ENCODE peak calls at places on chromosomes 11 and 22, in four cellular contexts. R is K562, O is HCT116, V is HepG2. K is an unnamed sample.

GRCh38 chr22:44936201-44936600 is 73.6 kb downstream of the PHF21B start:
- DNase-seq in R (no peak), O (no peak), V (no peak), K (no peak)

GRCh38 chr11:119416606-119417580 is 6.1 kb downstream of the THY1 start:
- DNase-seq in R (no peak), O (no peak), V (no peak), K (no peak)

GRCh38 chr22:39463931-39464390 is 7.1 kb downstream of the MGAT3 start:
- DNase-seq in R (no peak), O (no peak), V (no peak), K (no peak)

GRCh38 chr11:81030186-81030585 is 1589.4 kb upstream of the TENM4 start:
- DNase-seq in R (no peak), O (no peak), V (no peak), K (no peak)

GRCh38 chr22:41598081-41598480 is 8.4 kb upstream of the PMM1 start:
- DNase-seq in R (no peak), O (no peak), V (no peak), K (no peak)

GRCh38 chr22:46425011-46425410 is 89.5 kb downstream of the TRMU start:
- DNase-seq in R (no peak), O (no peak), V (no peak), K (no peak)

GRCh38 chr11:114256176-114256897 is 39.9 kb upstream of the NNMT start:
- DNase-seq in R (no peak), O (no peak), V (no peak), K (no peak)

GRCh38 chr22:48104102-48104738 is 1341.8 kb downstream of the TBC1D22A start:
- DNase-seq in R (no peak), O (no peak), V (no peak), K (no peak)

GRCh38 chr11:27282141-27282590 is 80.8 kb downstream of the CCDC34 start:
- DNase-seq in R (no peak), O (no peak), V (peak), K (no peak)

GRCh38 chr11:68328374-68329091 is 16.1 kb downstream of the LRP5 start:
- DNase-seq in R (no peak), O (no peak), V (peak), K (peak)

GRCh38 chr11:6925636-6926207 is 504 bp upstream of the ZNF215 start:
- DNase-seq in R (peak), O (peak), V (no peak), K (no peak)

GRCh38 chr22:45966320-45966891 is 10.6 kb downstream of the WNT7B start:
- DNase-seq in R (no peak), O (no peak), V (no peak), K (no peak)

GRCh38 chr11:2741377-2742131 is 41.8 kb upstream of the KCNQ1OT1 start:
- DNase-seq in R (peak), O (no peak), V (no peak), K (no peak)

GRCh38 chr11:75790986-75791385 is 22.4 kb downstream of the DGAT2 start:
- DNase-seq in R (no peak), O (no peak), V (no peak), K (no peak)

GRCh38 chr11:72781313-72782080 is 12.3 kb downstream of the STARD10 start:
- DNase-seq in R (peak), O (no peak), V (no peak), K (peak)

GRCh38 chr22:39900306-39901227 is at the start of gene GRAP2:
- DNase-seq in R (no peak), O (no peak), V (no peak), K (no peak)

GRCh38 chr11:67440229-67441081 is 2.8 kb downstream of the CORO1B start:
- DNase-seq in R (no peak), O (no peak), V (no peak), K (no peak)

GRCh38 chr22:36010913-36011312 is 17.7 kb downstream of the RBFOX2 start:
- DNase-seq in R (no peak), O (no peak), V (no peak), K (peak)

DNA sequence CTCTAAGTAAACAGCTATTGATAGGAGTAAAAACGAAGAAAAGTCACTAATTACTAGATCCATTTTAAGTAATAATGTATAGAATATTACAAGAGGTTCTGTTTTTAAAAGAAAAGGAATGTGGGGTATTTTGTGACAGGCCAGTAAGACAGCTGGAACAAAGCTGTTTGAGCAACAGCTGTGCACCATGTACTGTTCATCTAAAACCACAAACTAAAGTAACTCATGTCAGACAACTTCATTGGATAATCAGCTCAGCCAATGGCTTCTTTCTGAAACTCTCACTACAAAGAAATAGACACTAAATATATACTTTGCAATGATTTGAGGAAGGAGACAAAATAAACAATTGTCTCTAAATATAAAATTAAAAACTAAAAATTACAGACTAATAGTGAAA is 16.1 kb downstream of the RRAS2 start:
- DNase-seq in R (no peak), O (no peak), V (no peak), K (no peak)
- TF ChIP-seq ELF1 in R (no peak), O (no peak), V (no peak), K (no peak)

DNA sequence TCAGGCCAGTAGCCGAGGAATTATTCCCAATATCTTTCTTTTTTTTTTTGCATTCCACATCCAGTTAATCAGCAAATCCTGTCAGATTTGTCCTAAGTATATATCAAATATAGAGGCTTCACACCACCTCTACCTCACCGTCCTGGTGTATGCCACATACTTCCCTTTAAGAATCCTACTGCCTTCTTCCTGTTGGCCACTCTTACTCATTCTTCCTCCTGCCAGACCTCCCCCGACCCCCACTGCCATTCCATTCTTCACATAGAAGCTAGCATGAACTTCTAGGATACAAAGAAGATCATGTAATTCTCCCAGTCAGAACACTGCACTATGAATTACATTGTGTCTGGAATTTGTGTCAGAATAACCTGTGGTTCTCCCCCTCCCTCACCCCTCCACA is 89.5 kb downstream of the TRIM44 start:
- DNase-seq in R (no peak), O (no peak), V (no peak), K (no peak)
- TF ChIP-seq ELF1 in R (no peak), O (no peak), V (no peak), K (no peak)

DNA sequence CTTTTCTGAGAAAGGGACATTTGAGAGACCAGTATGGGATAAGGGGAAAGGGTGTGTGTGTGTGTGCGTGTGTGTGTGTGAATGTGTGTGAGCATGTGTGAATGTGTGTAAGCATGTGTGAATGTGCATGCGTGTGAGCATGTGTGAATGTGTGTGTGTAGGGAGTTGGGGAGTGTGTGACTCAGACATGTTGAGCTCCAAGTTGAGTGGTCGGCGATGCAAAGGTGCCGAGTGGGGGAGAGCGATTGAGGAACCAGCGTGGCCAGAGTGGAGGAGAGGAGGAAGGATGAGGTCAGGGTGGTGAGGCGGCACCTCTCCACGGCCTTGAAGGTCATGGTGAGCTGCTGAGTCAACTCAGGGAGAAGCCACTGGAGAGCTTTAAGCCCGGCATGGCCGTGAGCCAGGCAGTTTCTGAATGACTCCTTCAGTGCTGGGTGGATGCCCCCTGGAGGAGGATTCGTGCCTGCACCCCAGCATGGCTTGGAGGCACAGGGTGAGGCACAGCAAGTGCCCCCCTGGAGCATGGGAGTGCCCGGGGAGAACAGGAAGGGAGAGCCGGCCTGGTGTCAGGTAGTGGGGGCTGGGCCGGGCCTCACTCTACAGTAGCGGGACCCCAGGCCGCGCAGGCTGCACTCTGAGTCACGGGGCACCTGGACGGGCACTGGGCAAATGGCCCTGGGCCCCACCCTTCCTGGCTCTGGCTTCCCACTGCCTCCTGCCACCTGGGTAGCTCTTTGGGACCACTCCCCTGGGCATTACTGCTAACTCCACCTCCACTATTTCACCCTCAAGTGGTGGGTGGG is 8.2 kb upstream of the CCDC88B start:
- DNase-seq in R (peak), O (peak), V (peak), K (peak)
- TF ChIP-seq ELF1 in R (no peak), O (no peak), V (no peak), K (no peak)

GRCh38 chr11:62400760-62401159 is 18.1 kb upstream of the SCGB1A1 start:
- DNase-seq in R (no peak), O (no peak), V (no peak), K (peak)
- TF ChIP-seq ELF1 in R (no peak), O (no peak), V (no peak), K (no peak)

GRCh38 chr11:82229346-82229745 is 504.3 kb downstream of the FAM181B start:
- DNase-seq in R (no peak), O (no peak), V (peak), K (peak)
- TF ChIP-seq ELF1 in R (no peak), O (no peak), V (no peak), K (no peak)

DNA sequence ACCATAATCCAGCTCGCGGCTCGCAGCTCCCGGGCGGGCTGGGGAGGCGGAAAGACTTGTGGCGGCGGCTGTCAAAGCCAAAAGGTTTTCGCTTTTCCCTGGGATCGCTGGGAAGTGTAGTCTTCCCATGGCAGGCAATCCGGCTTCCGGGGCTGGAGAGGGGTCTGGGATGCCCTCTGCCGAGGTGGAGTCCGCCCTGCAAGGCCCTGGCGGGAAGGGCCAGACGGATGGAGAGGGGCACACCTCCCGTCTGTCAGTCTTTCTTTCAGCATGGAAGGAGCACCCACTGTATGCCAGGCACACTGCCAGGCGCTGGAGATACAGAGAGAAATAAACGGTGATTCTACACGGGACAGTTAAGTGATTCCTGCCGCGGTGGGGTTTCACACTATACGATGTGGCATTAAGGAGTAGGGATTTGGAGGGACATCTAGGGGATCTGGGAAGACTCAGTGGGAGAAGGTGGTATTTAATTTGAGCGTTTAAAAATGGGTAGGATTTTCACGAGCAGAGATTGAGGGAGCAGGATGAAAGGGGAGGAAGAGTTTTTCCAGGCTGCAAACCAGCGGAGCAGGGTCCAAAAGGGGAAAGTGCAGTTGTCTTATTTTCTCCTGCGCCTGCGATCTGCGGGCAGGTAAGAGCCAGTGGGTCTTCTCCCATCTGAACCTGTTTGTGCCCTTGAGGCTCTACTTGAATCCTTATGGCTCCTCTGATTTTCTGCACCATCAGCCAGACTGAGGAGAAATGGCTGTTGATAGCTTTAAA is at the start of gene BACE1:
- DNase-seq in R (no peak), O (peak), V (peak), K (peak)
- TF ChIP-seq ELF1 in R (no peak), O (peak), V (peak), K (peak)

DNA sequence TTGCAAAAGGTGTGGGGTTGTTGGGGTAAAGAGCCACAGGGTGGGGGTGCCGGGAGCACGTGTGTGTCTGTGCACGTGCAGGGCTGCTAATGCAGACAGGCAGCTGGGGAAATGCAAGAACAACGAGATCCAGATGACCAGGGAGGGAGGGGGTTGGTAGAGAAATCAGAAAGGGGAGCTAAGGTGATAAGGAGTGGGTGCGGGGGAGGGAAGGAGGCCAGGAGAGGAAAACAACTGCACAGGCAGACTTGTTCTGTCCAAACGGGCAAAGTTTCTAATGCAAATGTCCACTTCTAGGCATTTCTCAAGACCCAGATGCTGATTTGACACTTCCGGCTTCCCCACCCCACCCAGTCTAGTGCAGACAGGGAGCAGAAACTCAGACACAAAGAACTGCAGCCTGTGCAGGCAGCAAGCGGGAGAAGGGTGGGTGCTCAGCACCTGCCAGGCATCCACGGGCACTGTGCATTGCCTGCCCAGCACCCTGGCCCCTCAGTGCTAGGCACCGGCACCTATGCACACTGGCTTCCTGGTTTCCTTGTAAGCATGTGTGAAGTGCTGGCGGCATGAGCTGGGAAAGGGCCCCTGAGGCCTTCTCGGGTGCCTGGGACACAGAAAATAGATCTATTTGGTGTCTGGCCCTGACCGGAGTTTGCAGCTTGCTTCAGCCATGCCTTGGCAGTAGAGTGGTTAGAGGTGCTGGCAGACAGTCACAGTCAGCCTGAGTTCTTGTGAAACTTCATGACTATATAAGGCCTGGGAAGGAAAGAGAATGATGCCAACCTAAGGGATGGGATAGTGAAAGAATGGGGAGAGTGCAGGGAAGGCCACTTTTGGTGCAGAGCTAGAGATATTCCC is 220.1 kb upstream of the SORL1-AS1 start:
- DNase-seq in R (no peak), O (no peak), V (no peak), K (peak)
- TF ChIP-seq ELF1 in R (no peak), O (no peak), V (no peak), K (no peak)